ENCODE peak calls at places on chromosome 7, in five cellular contexts. U is stimulated activated CD8-positive, alpha-beta memory T cell treated with anti-CD3 and anti-CD28 coated beads, Interleukin-7, amount 100 ng/mL, for 1 hour; B is mesenchymal stem cell; N is H54; T is kidney. P is an unnamed sample.

GRCh38 chr7:6188395-6188794 is 84.0 kb downstream of the CYTH3 start:
- DNase-seq in U (no peak), B (no peak), N (no peak), T (no peak), P (no peak)

GRCh38 chr7:146235210-146235609 is 118.6 kb downstream of the CNTNAP2 start:
- DNase-seq in U (no peak), B (no peak), N (no peak), T (no peak), P (no peak)

GRCh38 chr7:151845412-151846205 is 31.3 kb downstream of the PRKAG2 start:
- DNase-seq in U (no peak), B (no peak), N (no peak), T (peak; percentile 47), P (no peak)

GRCh38 chr7:105675873-105676484 is 94.7 kb upstream of the EFCAB10 start:
- DNase-seq in U (peak; percentile 23), B (no peak), N (no peak), T (no peak), P (no peak)

GRCh38 chr7:148622887-148623585 is 32.5 kb downstream of the C7orf33 start:
- DNase-seq in U (no peak), B (no peak), N (no peak), T (no peak), P (no peak)

GRCh38 chr7:155798673-155799439 is 13.4 kb downstream of the SHH start:
- DNase-seq in U (no peak), B (no peak), N (no peak), T (no peak), P (no peak)

GRCh38 chr7:16345979-16346958 is 75.1 kb downstream of the CRPPA start:
- DNase-seq in U (no peak), B (peak; percentile 70), N (peak; percentile 28), T (no peak), P (no peak)

GRCh38 chr7:131889572-131890150 is 333.2 kb upstream of the PODXL start:
- DNase-seq in U (no peak), B (no peak), N (no peak), T (no peak), P (no peak)

GRCh38 chr7:17134786-17135185 is 163.7 kb upstream of the AHR start:
- DNase-seq in U (no peak), B (no peak), N (no peak), T (no peak), P (no peak)

GRCh38 chr7:139661043-139661440 is 116.8 kb downstream of the HIPK2 start:
- DNase-seq in U (no peak), B (no peak), N (no peak), T (no peak), P (no peak)

GRCh38 chr7:30970594-30971094 is 6.9 kb downstream of the GHRHR start:
- DNase-seq in U (no peak), B (peak; percentile 20), N (no peak), T (no peak), P (no peak)

GRCh38 chr7:18257711-18258110 is 230.1 kb upstream of the PRPS1L1 start:
- DNase-seq in U (no peak), B (peak; percentile 69), N (peak; percentile 7), T (no peak), P (no peak)

GRCh38 chr7:68504766-68505165 is 1093.5 kb upstream of the AUTS2 start:
- DNase-seq in U (no peak), B (no peak), N (no peak), T (no peak), P (no peak)

GRCh38 chr7:4824120-4824775 is 37.6 kb downstream of the PAPOLB start:
- DNase-seq in U (no peak), B (no peak), N (no peak), T (peak; percentile 35), P (no peak)

GRCh38 chr7:87934699-87935372 is 785 bp downstream of the ADAM22 start:
- DNase-seq in U (no peak), B (peak; percentile 42), N (no peak), T (peak; percentile 66), P (no peak)